ENCODE peak calls at places on chromosomes 5 and 9, in seven cellular contexts. C is AG09309, L is H9, Z is tibial artery, X is body of pancreas, A is coronary artery, F is GM20000. U is an unnamed sample.

GRCh38 chr5:105593011-105593760 is 2030.6 kb upstream of the NUDT12 start:
- DNase-seq in X (no peak), F (no peak), Z (no peak), A (no peak), L (no peak), C (no peak), U (no peak)

GRCh38 chr9:35522189-35522588 is 32.3 kb downstream of the RUSC2 start:
- DNase-seq in L (no peak), A (no peak), X (no peak), C (no peak), F (no peak), Z (no peak), U (no peak)

GRCh38 chr9:92196909-92197308 is 81.7 kb upstream of the SPTLC1 start:
- DNase-seq in L (no peak), F (no peak), A (no peak), Z (no peak), C (peak; percentile 66), X (no peak), U (no peak)

GRCh38 chr5:140382866-140383265 is 18.8 kb upstream of the ANKHD1 start:
- DNase-seq in C (no peak), A (no peak), X (no peak), F (no peak), Z (no peak), L (no peak), U (no peak)

GRCh38 chr9:76876098-76876497 is 29.8 kb downstream of the PRUNE2 start:
- DNase-seq in F (no peak), X (no peak), L (no peak), A (no peak), Z (no peak), C (no peak), U (no peak)

GRCh38 chr9:92550765-92551164 is 15.0 kb upstream of the ECM2 start:
- DNase-seq in Z (no peak), L (no peak), A (no peak), X (no peak), C (no peak), F (no peak), U (no peak)

GRCh38 chr5:139422307-139422893 is 16.9 kb downstream of the DNAJC18 start:
- DNase-seq in L (peak; percentile 39), A (no peak), C (peak; percentile 31), X (peak; percentile 49), F (peak; percentile 77), Z (no peak), U (no peak)

GRCh38 chr9:129436751-129437625 is 183.9 kb downstream of the C9orf50 start:
- DNase-seq in C (no peak), F (no peak), Z (peak; percentile 86), A (peak; percentile 81), L (no peak), X (peak; percentile 86), U (no peak)

DNA sequence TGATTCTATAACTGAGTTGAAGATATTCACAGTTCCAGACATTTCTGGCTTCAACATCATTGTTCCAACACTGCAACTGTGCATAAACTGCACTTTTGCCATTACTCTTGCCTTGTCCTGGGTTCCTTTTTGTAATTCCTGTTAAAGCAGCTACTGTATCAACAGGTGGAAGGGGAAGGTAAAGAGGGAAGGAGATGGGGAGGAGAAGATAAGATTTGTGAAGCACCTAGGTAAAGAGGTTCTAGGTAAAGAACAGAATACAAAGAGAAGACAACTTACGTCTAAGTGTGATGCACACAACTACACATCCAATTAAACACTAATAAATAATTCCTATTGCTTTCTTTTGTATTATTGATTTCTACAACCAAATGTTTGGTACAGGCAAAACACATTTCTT is 36.2 kb downstream of the LEAP2 start:
- DNase-seq in L (no peak), A (no peak), Z (no peak), X (no peak), F (no peak), C (no peak), U (no peak)
- TF ChIP-seq CTCF in L (no peak), A (no peak), Z (no peak), X (no peak), F (no peak), C (no peak), U (no peak)

GRCh38 chr9:86239053-86239770 is 20.2 kb downstream of the C9orf153 start:
- DNase-seq in L (no peak), A (no peak), Z (no peak), F (no peak), X (no peak), C (peak; percentile 1), U (no peak)
- TF ChIP-seq CTCF in L (no peak), A (no peak), Z (no peak), F (no peak), X (no peak), C (peak; percentile 1), U (peak; percentile 80)

GRCh38 chr5:177300236-177300880 is 3.2 kb downstream of the RAB24 start:
- DNase-seq in Z (peak; percentile 72), A (peak; percentile 72), L (peak; percentile 70), C (no peak), F (peak; percentile 60), X (peak; percentile 32), U (no peak)
- TF ChIP-seq CTCF in Z (no peak), A (no peak), L (peak; percentile 34), C (no peak), F (no peak), X (no peak), U (peak; percentile 61)

GRCh38 chr5:179340465-179340864 is 4.8 kb downstream of the ADAMTS2 start:
- DNase-seq in L (no peak), A (no peak), X (no peak), F (no peak), Z (no peak), C (no peak), U (no peak)

GRCh38 chr5:179343902-179344300 is 1.4 kb downstream of the ADAMTS2 start:
- DNase-seq in X (peak; percentile 22), A (no peak), Z (peak; percentile 78), L (peak; percentile 91), C (no peak), F (no peak), U (no peak)

GRCh38 chr5:179343021-179343781 is 2.1 kb downstream of the ADAMTS2 start:
- DNase-seq in X (no peak), C (no peak), L (no peak), Z (no peak), F (no peak), A (no peak), U (peak; percentile 76)

GRCh38 chr5:179344301-179345178 is 721 bp downstream of the ADAMTS2 start:
- DNase-seq in L (no peak), C (no peak), X (no peak), F (peak; percentile 48), Z (no peak), A (no peak), U (peak; percentile 90)

DNA sequence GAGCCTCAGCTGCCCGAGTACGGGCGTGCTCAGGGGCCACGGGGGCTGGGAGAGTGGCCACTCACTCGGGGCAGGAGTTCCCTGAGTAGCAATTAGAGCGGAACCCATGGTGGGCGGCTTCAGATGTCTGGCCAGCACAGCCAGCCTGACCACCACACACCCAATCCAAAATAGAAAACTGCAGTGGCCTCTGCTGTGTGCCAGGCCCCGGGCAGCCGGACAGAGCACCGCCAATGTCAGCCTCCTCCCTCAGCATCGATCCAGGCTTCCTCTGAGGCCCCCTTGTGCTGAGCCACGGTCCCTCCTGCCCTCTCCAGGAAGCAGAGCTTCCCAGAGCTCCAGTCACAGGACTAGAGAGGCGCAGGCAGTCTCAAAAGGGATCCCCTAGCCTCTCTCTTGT is 2.7 kb downstream of the ADAMTS2 start:
- DNase-seq in A (no peak), L (peak; percentile 58), Z (peak; percentile 81), C (peak; percentile 45), F (no peak), X (no peak), U (peak; percentile 66)
- TF ChIP-seq CTCF in A (no peak), L (peak; percentile 40), Z (peak; percentile 56), C (peak; percentile 88), F (no peak), X (no peak), U (peak; percentile 69)

DNA sequence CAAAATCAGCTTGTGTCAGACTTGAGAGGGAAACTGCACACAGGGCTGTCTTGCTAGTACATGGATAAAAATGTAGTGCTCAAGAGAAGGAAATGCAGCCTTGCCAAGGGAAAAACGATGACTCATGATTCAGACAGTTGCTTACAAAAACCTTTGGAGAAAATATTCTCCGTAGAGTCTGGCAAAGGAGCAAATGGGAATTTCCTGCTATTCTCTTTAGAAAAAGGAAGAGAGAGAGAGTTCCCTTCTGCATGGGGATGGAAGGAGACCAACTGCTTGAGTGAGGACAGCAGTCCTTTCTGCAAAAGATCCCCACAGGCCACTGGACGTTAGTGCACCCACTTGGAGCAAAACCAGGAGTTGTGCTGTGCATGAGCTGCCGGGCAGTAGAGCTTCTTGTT is 7.6 kb downstream of the IFNB1 start:
- DNase-seq in X (peak; percentile 30), L (peak; percentile 41), A (no peak), C (peak; percentile 85), Z (peak; percentile 67), F (no peak), U (no peak)
- TF ChIP-seq CTCF in X (no peak), L (peak; percentile 36), A (no peak), C (peak; percentile 19), Z (peak; percentile 39), F (no peak), U (peak; percentile 67)

U was measured in chondrocyte.